ENCODE peak calls at places on chromosomes 5 and 9, in six cellular contexts. S is neuronal stem cell, C is IMR-90, Z is H1, V is trophoblast cell, P is mesenchymal stem cell. N is an unnamed sample.

GRCh38 chr5:10728679-10729078 is 32.4 kb downstream of the DAP start:
- DNase-seq in P (no peak), S (no peak), Z (no peak), C (no peak), V (no peak), N (no peak)

GRCh38 chr5:130520211-130520610 is 615.9 kb downstream of the CHSY3 start:
- DNase-seq in S (peak), Z (no peak), P (no peak), C (no peak), V (no peak), N (no peak)

GRCh38 chr5:166637295-166637694 is 1654.2 kb upstream of the WWC1 start:
- DNase-seq in P (no peak), Z (no peak), S (no peak), V (no peak), C (no peak), N (no peak)

GRCh38 chr5:105563842-105564241 is 2001.3 kb upstream of the NUDT12 start:
- DNase-seq in S (no peak), P (no peak), Z (no peak), C (no peak), V (no peak), N (peak)

GRCh38 chr5:106420102-106420501 is 1250.6 kb downstream of the EFNA5 start:
- DNase-seq in V (no peak), P (no peak), S (no peak), C (no peak), Z (no peak), N (no peak)

GRCh38 chr9:94554439-94555331 is at the start of gene PCAT7:
- DNase-seq in S (peak), P (peak), Z (peak), C (no peak), V (peak), N (peak)

GRCh38 chr5:123696948-123697347 is 185.0 kb downstream of the CSNK1G3 start:
- DNase-seq in C (peak), V (no peak), P (peak), S (no peak), Z (no peak), N (no peak)

GRCh38 chr9:34079181-34079580 is 30.5 kb upstream of the UBAP2 start:
- DNase-seq in C (peak), Z (no peak), P (peak), V (peak), S (no peak), N (no peak)

DNA sequence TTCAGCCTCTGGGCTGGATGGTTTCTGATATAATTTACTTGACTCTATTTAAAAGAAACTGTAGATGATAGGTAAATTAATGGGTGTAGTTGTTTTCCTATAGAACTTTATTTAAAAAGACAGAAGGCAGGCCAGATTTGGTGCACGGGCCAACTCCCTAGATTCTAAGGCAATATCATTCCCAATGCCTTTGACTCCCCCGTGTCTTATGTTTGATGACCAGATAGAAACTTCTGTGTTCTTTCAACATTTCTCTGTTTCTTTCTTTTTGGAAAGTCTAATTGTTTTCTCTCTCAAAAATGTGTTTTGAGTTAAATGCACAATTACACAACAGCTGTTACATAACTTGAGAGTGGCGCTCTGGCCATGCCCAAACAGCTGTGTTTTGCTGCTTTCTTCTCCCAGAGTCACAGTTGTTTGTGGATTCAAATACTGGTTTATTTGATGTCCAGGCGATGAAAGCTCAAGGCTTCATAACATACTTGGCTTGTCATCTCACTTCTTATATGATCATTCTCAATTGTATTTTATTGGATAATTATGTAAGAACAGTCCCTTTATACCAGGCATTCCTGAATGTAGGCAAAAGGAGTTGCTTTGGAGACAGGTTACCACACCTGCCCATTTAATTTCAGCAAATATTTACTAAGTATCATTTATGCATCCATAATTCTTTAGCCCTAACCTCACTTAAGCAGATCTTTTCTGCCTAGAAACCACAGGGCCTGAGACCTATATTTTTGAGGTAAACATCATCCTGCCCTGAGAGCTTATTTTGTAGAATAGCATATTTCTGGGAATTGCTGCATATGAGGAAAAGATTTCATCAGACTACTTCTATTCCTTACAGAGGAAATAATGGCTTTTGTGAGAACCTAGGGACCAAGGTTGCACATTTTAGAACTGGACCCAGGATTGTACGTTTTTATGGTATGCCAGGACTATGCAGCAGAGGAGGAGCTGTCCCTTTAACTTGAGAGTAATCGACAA is 1.9 kb upstream of the ALDH1A1 start:
- DNase-seq in Z (no peak), V (no peak), C (no peak), S (no peak), P (no peak), N (no peak)
- H4K8ac ChIP-seq in Z (no peak), V (no peak), C (no peak), S (no peak), P (no peak), N (no peak)

DNA sequence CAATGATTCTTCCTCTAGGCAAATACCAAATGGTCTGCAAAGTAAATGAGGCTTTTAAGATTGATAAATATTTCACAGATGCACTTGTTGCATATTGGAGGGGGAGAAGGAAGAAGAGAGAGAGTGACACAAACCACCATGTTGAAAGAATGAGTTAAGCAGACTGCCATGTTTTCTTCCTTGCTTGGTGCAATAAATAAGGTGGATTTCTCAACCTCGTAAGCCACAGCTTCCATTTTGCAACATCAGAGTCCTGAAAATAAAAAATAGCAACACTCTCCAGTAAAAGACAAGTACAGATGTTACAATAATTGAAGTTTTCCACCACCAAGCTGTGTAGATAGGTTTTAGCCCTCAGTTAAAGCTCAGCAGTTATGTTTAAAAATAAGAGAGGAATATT is 202.9 kb downstream of the SGCD start:
- DNase-seq in V (no peak), P (peak), S (no peak), C (peak), Z (no peak), N (no peak)
- H4K91ac ChIP-seq in V (no peak), P (no peak), S (no peak), C (no peak), Z (no peak), N (no peak)

GRCh38 chr5:96197359-96197758 is 235.7 kb downstream of the PCSK1 start:
- DNase-seq in V (no peak), P (no peak), S (no peak), Z (no peak), C (no peak), N (no peak)

GRCh38 chr5:96199713-96200183 is 233.3 kb downstream of the PCSK1 start:
- DNase-seq in P (no peak), Z (no peak), S (no peak), V (no peak), C (no peak), N (no peak)

GRCh38 chr5:96196890-96197289 is 235.2 kb upstream of the ELL2 start:
- DNase-seq in V (no peak), S (no peak), P (no peak), C (no peak), Z (no peak), N (no peak)

GRCh38 chr5:96200611-96201010 is 232.4 kb downstream of the PCSK1 start:
- DNase-seq in V (no peak), C (no peak), Z (no peak), S (no peak), P (no peak), N (no peak)

GRCh38 chr5:96198673-96199072 is 234.4 kb downstream of the PCSK1 start:
- DNase-seq in C (peak), P (no peak), S (no peak), Z (no peak), V (no peak), N (no peak)
- H3K9ac ChIP-seq in C (no peak), P (peak), S (no peak), Z (no peak), V (no peak), N (no peak)

DNA sequence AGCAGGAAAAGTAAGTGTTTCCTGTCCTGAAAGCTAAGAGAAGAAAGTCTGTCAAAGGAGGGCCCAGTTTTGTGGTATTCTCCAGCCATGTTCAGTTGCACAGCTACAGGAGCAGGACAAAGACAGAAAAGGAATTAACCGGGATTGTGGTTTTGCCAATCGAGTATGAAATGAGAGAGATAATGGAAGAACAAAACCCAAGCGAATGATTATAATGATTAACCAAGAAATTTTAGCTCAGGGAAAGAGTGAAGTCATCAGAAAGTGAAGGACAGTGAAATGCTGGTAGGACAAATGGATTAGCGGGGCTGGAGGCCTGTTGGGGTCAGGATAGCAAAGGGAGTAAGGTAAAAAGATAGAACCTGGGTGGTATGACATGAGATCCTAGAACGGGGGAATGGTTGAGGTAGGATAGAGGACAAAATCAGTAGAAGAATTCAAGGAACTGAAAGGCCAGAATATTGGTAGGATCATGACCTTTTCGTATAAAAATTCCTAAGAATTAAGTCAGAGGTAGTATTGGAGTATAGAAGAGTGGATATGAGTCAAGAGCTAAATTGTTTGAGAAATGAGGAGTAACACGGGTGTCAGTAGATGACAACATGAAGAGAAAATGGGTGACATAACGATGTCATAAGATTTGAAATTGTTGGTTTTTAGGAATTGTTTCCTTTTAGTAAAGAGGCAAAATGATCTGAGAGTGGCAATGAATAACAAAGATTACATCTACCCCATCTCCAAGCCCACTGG is 52.8 kb downstream of the DIAPH1 start:
- DNase-seq in S (no peak), P (no peak), V (no peak), C (peak), Z (no peak), N (no peak)
- H4K8ac ChIP-seq in S (no peak), P (no peak), V (no peak), C (no peak), Z (no peak), N (no peak)

DNA sequence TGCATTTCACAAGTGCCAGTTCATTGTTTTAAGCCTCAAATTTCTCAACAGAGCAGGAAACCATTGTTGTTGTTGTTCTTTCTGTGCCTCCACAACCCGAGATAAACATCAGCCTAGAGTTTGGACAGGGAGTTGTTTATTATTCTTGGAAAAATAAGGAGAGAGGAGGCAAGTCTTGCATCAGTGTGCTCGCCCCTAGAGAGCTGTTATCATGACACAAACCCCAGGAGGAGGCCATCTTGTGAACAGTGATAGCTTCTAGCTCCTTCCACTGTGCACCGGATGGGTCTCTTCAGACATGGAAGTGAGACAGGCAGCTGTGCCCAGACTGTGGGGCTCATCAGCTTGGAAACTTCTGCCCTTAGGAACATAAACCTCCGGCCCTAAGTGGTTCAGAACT is 181.9 kb upstream of the S1PR3 start:
- DNase-seq in S (no peak), C (peak), Z (no peak), V (no peak), P (peak), N (no peak)
- H4K91ac ChIP-seq in S (no peak), C (no peak), Z (no peak), V (no peak), P (no peak), N (no peak)

DNA sequence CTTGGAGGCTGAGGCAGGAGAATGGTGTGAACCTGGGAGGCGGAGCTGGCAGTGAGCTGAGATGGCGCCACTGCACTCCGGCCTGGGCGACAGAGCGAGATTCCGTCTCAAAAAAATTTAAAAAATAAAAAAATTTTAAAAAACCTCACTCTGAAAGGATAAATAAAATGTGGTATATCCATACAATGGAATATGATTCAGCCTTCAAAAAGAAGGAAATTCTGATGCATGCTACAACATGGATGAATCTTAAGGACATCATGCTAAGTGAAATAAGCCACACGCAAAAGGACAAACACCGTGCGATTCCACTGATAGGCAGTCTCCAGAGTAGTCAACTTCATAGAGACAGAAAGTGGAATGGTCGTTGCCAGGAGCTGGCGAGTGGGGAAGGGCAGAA is 8.4 kb downstream of the DBN1 start:
- DNase-seq in V (no peak), P (no peak), C (no peak), S (no peak), Z (no peak), N (no peak)
- H3K9ac ChIP-seq in V (no peak), P (no peak), C (no peak), S (no peak), Z (no peak), N (no peak)

GRCh38 chr5:74851026-74851425 is 15.2 kb downstream of the FAM169A start:
- DNase-seq in C (no peak), Z (no peak), S (no peak), V (no peak), P (no peak), N (no peak)
- H4K8ac ChIP-seq in C (no peak), Z (no peak), S (no peak), V (no peak), P (no peak), N (no peak)

N was measured in H9.